ENCODE peak calls at places on chromosomes 16 and 17, in six cellular contexts. H is astrocyte of the cerebellum, I is GM12878, X is lower lobe of right lung, L is lower leg skin, E is cardiac fibroblast. D is an unnamed sample.

GRCh38 chr16:12235110-12235509 is 258.6 kb downstream of the SNX29 start:
- DNase-seq in H (no peak), I (no peak), X (no peak), L (no peak), E (peak), D (no peak)

GRCh38 chr17:52096056-52096455 is 62.5 kb downstream of the CA10 start:
- DNase-seq in H (no peak), I (no peak), X (no peak), L (no peak), E (no peak), D (no peak)

GRCh38 chr17:30505868-30506417 is 28.7 kb downstream of the GOSR1 start:
- DNase-seq in H (no peak), I (no peak), X (no peak), L (no peak), E (no peak), D (no peak)

GRCh38 chr17:15451681-15452080 is 15.7 kb downstream of the CDRT4 start:
- DNase-seq in H (no peak), I (no peak), X (no peak), L (peak), E (no peak), D (no peak)

GRCh38 chr16:11042205-11042604 is 97.8 kb downstream of the CLEC16A start:
- DNase-seq in H (no peak), I (no peak), X (no peak), L (peak), E (no peak), D (no peak)

GRCh38 chr17:58344047-58344790 is 7.8 kb downstream of the SUPT4H1 start:
- DNase-seq in H (no peak), I (peak), X (no peak), L (no peak), E (no peak), D (peak)

GRCh38 chr17:57862990-57863667 is 13.3 kb upstream of the MRPS23 start:
- DNase-seq in H (no peak), I (no peak), X (no peak), L (no peak), E (no peak), D (no peak)

GRCh38 chr17:73900516-73900915 is 256.3 kb upstream of the SDK2 start:
- DNase-seq in H (no peak), I (no peak), X (no peak), L (peak), E (no peak), D (no peak)

GRCh38 chr17:63702223-63702577 is 2.3 kb upstream of the LIMD2 start:
- DNase-seq in H (no peak), I (no peak), X (peak), L (no peak), E (no peak), D (no peak)

GRCh38 chr17:40317345-40317873 is 8.4 kb downstream of the RARA start:
- DNase-seq in H (no peak), I (no peak), X (no peak), L (peak), E (peak), D (no peak)

GRCh38 chr16:19680972-19681371 is 37.1 kb downstream of the KNOP1 start:
- DNase-seq in H (no peak), I (no peak), X (no peak), L (no peak), E (no peak), D (no peak)

GRCh38 chr17:16932156-16932555 is 39.8 kb downstream of the TNFRSF13B start:
- DNase-seq in H (no peak), I (no peak), X (no peak), L (no peak), E (no peak), D (no peak)

DNA sequence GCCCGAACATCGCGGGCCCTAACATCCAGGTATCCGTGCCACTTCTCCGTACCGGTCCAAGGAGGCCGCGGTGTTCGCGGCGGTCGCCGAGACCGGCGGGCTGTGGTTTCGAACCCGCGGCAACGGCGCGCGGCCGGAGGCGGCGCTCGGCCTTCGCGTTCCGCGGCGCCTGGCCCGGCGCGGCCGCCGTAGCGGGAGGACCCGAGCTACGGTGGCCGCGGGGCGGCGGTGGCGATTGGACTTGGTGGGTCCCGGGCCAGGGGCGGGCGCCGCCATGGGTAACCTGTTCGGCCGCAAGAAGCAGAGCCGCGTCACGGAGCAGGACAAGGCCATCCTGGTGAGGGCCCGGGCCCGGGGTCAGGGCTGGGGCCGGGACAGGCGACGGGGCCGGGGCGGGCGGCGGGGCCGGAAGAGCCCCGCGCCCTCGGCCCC is at the start of gene CHMP6:
- DNase-seq in H (no peak), I (no peak), X (peak), L (peak), E (peak), D (no peak)
- TF ChIP-seq CTCF in H (no peak), I (no peak), X (peak), L (no peak), E (no peak), D (no peak)

DNA sequence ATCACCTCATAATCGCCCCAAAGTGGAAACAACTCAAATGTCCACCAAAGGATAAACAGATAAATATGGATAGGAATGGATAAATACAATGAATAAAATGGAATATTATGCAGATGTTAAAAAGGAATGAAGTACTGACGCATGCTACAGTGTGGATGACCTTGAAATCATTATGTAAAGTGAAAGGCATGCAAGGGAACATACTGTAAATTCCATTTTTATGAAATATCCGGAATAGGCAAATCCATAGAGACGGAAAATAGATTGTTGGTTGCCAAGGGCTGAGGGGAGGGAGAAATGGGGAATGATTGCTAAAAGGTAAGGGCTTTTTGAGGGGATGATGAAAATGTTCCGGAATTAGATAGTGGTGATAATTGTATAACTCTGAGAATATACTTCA is 36.0 kb downstream of the STAT5B start:
- DNase-seq in H (no peak), I (no peak), X (no peak), L (no peak), E (peak), D (no peak)
- TF ChIP-seq CTCF in H (no peak), I (no peak), X (no peak), L (no peak), E (no peak), D (no peak)

GRCh38 chr16:87127061-87127765 is 190.0 kb downstream of the C16orf95 start:
- DNase-seq in H (no peak), I (no peak), X (no peak), L (peak), E (peak), D (no peak)
- TF ChIP-seq CTCF in H (no peak), I (no peak), X (no peak), L (no peak), E (no peak), D (no peak)

GRCh38 chr16:15946257-15947044 is 3.0 kb upstream of the ABCC1 start:
- DNase-seq in H (peak), I (no peak), X (no peak), L (no peak), E (peak), D (no peak)
- TF ChIP-seq CTCF in H (no peak), I (no peak), X (no peak), L (no peak), E (peak), D (no peak)

D was measured in CD14-positive monocyte.